ENCODE peak calls at places on chromosomes 4 and X, in four cellular contexts. One of them, this sample, is unnamed.

GRCh38 chr4:146370841-146371240 is 150.9 kb downstream of the SLC10A7 start:
- DNase-seq in aorta: no peak
- DNase-seq in mucosa of descending colon: no peak
- DNase-seq in heart left ventricle: no peak
- DNase-seq in this sample: no peak

GRCh38 chr4:148634476-148634875 is 192.3 kb upstream of the NR3C2 start:
- DNase-seq in aorta: no peak
- DNase-seq in mucosa of descending colon: no peak
- DNase-seq in heart left ventricle: no peak
- DNase-seq in this sample: no peak

GRCh38 chrX:7941390-7942042 is 14.3 kb upstream of the PNPLA4 start:
- DNase-seq in aorta: no peak
- DNase-seq in mucosa of descending colon: no peak
- DNase-seq in heart left ventricle: no peak
- DNase-seq in this sample: no peak

GRCh38 chrX:39728852-39729587 is 368.7 kb downstream of the BCOR start:
- DNase-seq in aorta: no peak
- DNase-seq in mucosa of descending colon: no peak
- DNase-seq in heart left ventricle: no peak
- DNase-seq in this sample: no peak

GRCh38 chrX:133574716-133575115 is 159.4 kb upstream of the GPC4 start:
- DNase-seq in aorta: no peak
- DNase-seq in mucosa of descending colon: no peak
- DNase-seq in heart left ventricle: no peak
- DNase-seq in this sample: no peak

GRCh38 chr4:163109967-163110366 is 56.7 kb downstream of the NAF1 start:
- DNase-seq in aorta: no peak
- DNase-seq in mucosa of descending colon: no peak
- DNase-seq in heart left ventricle: no peak
- DNase-seq in this sample: no peak

GRCh38 chr4:74540193-74540592 is 95.3 kb downstream of the AREG start:
- DNase-seq in aorta: no peak
- DNase-seq in mucosa of descending colon: no peak
- DNase-seq in heart left ventricle: no peak
- DNase-seq in this sample: no peak

GRCh38 chrX:39050427-39050826 is 249.2 kb downstream of the MID1IP1 start:
- DNase-seq in aorta: no peak
- DNase-seq in mucosa of descending colon: no peak
- DNase-seq in heart left ventricle: no peak
- DNase-seq in this sample: no peak

GRCh38 chrX:16970977-16971376 is 24.5 kb downstream of the REPS2 start:
- DNase-seq in aorta: no peak
- DNase-seq in mucosa of descending colon: no peak
- DNase-seq in heart left ventricle: no peak
- DNase-seq in this sample: no peak

GRCh38 chr4:146709956-146710355 is 71.3 kb downstream of the POU4F2 start:
- DNase-seq in aorta: no peak
- DNase-seq in mucosa of descending colon: no peak
- DNase-seq in heart left ventricle: no peak
- DNase-seq in this sample: no peak

GRCh38 chrX:55710701-55711100 is 6.8 kb upstream of the RRAGB start:
- DNase-seq in aorta: peak; percentile 62
- DNase-seq in mucosa of descending colon: no peak
- DNase-seq in heart left ventricle: peak; percentile 13
- DNase-seq in this sample: peak; percentile 60

GRCh38 chr4:123397276-123398150 is 918 bp downstream of the SPRY1 start:
- DNase-seq in aorta: peak; percentile 72
- DNase-seq in mucosa of descending colon: peak; percentile 74
- DNase-seq in heart left ventricle: peak; percentile 45
- DNase-seq in this sample: peak; percentile 83

GRCh38 chr4:7857238-7857701 is 82.4 kb downstream of the AFAP1 start:
- DNase-seq in aorta: no peak
- DNase-seq in mucosa of descending colon: no peak
- DNase-seq in heart left ventricle: peak; percentile 39
- DNase-seq in this sample: no peak

GRCh38 chrX:14802943-14803710 is 69.7 kb downstream of the FANCB start:
- DNase-seq in aorta: no peak
- DNase-seq in mucosa of descending colon: no peak
- DNase-seq in heart left ventricle: no peak
- DNase-seq in this sample: no peak

GRCh38 chr4:38236003-38236402 is 275.8 kb downstream of the PTTG2 start:
- DNase-seq in aorta: no peak
- DNase-seq in mucosa of descending colon: no peak
- DNase-seq in heart left ventricle: no peak
- DNase-seq in this sample: no peak

GRCh38 chr4:92299152-92299551 is 4.6 kb upstream of the GRID2 start:
- DNase-seq in aorta: no peak
- DNase-seq in mucosa of descending colon: no peak
- DNase-seq in heart left ventricle: no peak
- DNase-seq in this sample: no peak

GRCh38 chr4:82797591-82798081 is 960 bp downstream of the SCD5 start:
- DNase-seq in aorta: peak; percentile 49
- DNase-seq in mucosa of descending colon: no peak
- DNase-seq in heart left ventricle: peak; percentile 16
- DNase-seq in this sample: peak; percentile 82

GRCh38 chrX:47078129-47079043 is at the start of gene RGN:
- DNase-seq in aorta: peak; percentile 48
- DNase-seq in mucosa of descending colon: no peak
- DNase-seq in heart left ventricle: peak; percentile 22
- DNase-seq in this sample: peak; percentile 73
- H3K4me3 ChIP-seq in aorta: peak within 1 kb of the TSS; percentile 79
- H3K4me3 ChIP-seq in mucosa of descending colon: no peak within 1 kb of the TSS
- H3K4me3 ChIP-seq in heart left ventricle: no peak within 1 kb of the TSS
- H3K4me3 ChIP-seq in this sample: peak within 1 kb of the TSS; percentile 49

DNA sequence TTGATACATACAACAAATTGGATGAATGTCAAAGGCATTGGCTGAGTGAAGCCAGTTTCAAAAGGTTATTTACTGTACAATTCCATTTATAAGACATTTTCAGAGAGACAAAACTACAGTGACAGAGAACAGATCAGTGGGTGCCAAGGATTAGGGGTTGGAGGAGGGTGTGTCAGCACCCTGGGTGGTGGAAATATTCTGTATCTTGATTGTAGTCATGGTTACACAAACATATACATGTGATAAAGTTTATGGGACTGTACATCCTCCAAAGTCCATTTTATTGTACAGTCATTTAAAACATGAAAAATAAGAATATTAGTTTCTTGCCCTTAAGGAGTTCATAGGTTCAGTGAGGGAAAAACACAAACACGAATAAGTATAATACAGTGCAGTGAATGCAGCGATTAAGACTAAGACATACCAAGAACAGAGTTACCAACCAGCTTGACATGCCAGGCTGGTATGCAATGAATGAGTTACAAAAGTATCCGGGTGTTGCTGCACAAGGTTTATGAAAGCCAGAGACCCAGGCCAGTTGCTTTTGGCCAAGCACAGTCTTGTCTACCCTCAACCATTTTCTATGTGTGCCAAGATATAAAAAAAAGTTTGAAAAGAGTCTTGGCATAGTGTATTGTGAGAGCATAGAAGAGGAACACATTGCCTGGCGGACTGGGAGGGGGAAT is 123.6 kb downstream of the MSL3 start:
- DNase-seq in aorta: no peak
- DNase-seq in mucosa of descending colon: no peak
- DNase-seq in heart left ventricle: no peak
- DNase-seq in this sample: no peak
- H3K4me1 ChIP-seq in aorta: peaks cover 2% of the 10 kb centered on the region
- H3K4me1 ChIP-seq in mucosa of descending colon: no peaks in the 10 kb centered on the region
- H3K4me1 ChIP-seq in heart left ventricle: no peaks in the 10 kb centered on the region
- H3K4me1 ChIP-seq in this sample: no peaks in the 10 kb centered on the region

DNA sequence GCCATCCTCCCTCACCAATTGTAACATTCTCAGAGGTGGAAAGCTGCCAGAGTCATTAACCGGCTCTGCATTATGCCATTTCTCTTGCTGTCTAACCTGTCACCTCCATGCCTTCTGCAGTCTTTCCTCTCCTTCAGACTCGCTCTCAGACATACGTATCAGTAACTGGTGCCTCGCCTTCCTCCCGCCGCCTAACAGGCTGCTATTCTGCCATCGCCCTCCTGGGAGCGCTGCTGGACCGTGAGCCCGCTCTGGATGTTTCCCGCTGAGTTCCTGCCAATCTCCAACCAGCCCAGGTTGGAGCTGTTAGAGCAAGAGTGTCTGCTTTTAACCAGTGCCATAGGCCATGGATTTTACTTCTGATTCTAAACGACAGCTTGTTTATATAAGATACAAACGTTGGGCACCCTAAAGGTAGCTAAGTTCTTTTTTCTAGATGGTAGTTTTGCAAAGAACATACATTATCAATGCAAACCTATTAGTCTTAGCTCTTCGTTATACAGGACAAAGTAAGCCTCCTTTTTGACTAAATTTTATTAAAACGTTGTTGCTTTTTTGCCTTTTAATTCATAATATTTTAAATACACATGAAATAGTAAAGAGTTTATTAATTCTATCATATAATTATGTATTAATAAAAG is 59.5 kb upstream of the NEIL3 start:
- DNase-seq in aorta: peak; percentile 69
- DNase-seq in mucosa of descending colon: peak; percentile 65
- DNase-seq in heart left ventricle: peak; percentile 47
- DNase-seq in this sample: peak; percentile 85
- H3K4me3 ChIP-seq in aorta: no peak overlapping the region
- H3K4me3 ChIP-seq in mucosa of descending colon: no peak overlapping the region
- H3K4me3 ChIP-seq in heart left ventricle: no peak overlapping the region
- H3K4me3 ChIP-seq in this sample: no peak overlapping the region

GRCh38 chr4:26822546-26822945 is 38.1 kb upstream of the STIM2 start:
- DNase-seq in aorta: no peak
- DNase-seq in mucosa of descending colon: no peak
- DNase-seq in heart left ventricle: no peak
- DNase-seq in this sample: no peak

GRCh38 chr4:26821677-26822503 is 38.8 kb upstream of the STIM2 start:
- DNase-seq in aorta: no peak
- DNase-seq in mucosa of descending colon: no peak
- DNase-seq in heart left ventricle: no peak
- DNase-seq in this sample: no peak

GRCh38 chr4:26826721-26827120 is 33.9 kb upstream of the STIM2 start:
- DNase-seq in aorta: no peak
- DNase-seq in mucosa of descending colon: no peak
- DNase-seq in heart left ventricle: no peak
- DNase-seq in this sample: no peak

GRCh38 chr4:26820346-26820745 is 40.3 kb upstream of the STIM2 start:
- DNase-seq in aorta: no peak
- DNase-seq in mucosa of descending colon: no peak
- DNase-seq in heart left ventricle: no peak
- DNase-seq in this sample: no peak

DNA sequence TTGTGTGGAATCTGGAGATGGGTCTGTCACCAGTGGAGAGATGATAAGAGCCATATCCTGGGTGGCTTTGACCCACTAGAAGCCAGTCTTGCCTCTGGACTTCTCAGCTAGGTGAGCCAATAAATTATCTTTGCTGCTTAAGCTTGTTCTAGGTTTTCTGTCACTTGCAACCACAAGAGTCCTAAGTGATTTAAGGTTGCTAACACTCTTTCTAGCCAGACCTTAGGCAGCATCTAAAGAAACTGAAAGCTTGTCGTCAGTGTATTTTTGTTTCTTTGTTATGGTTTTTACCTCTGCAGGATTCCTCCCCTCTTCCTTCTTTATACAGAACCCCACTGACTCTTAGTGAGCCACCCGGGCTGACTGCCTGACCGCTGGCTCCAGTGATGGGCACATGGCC is 37.1 kb upstream of the STIM2 start:
- DNase-seq in aorta: no peak
- DNase-seq in mucosa of descending colon: no peak
- DNase-seq in heart left ventricle: no peak
- DNase-seq in this sample: no peak
- H3K4me1 ChIP-seq in aorta: no peaks in the 10 kb centered on the region
- H3K4me1 ChIP-seq in mucosa of descending colon: no peaks in the 10 kb centered on the region
- H3K4me1 ChIP-seq in heart left ventricle: peaks cover 10% of the 10 kb centered on the region
- H3K4me1 ChIP-seq in this sample: no peaks in the 10 kb centered on the region

DNA sequence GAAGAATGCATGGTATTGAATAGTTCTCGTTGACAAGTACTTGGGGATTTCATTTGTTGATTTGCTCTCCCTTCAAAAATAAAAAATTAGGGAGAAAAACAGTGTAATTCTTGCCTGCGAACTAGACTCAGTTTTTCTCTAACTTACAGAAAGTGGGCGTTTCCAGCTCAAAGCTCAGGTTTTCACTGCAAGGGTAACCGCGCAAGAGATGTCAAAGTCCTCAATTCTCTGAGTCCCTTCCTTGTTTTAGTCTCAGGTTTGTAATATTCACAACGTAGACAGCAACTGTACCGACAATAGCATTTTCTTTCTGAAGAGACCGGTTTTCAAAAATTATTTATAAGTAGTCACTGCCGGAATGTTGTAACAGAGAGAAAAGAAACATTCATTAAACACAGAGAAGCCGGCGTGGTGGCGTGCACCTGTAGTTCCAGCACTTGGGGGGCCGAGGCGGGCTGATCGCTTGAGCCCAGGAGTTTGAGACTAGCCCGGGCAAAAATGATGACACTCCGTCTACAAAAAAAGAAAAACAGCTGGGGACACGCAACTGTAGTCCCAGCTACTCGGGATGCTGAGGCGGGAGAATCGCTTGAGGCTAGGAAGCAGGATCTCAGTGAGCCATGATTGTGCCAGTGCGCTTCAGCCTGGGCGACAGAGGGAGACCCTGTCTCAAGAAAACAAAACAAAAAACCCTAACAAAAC is 771 bp downstream of the ZCCHC4 start:
- DNase-seq in aorta: no peak
- DNase-seq in mucosa of descending colon: no peak
- DNase-seq in heart left ventricle: no peak
- DNase-seq in this sample: no peak
- H3K4me3 ChIP-seq in aorta: peak overlapping the region; percentile 89
- H3K4me3 ChIP-seq in mucosa of descending colon: peak overlapping the region; percentile 50
- H3K4me3 ChIP-seq in heart left ventricle: peak overlapping the region; percentile 42
- H3K4me3 ChIP-seq in this sample: peak overlapping the region; percentile 92

DNA sequence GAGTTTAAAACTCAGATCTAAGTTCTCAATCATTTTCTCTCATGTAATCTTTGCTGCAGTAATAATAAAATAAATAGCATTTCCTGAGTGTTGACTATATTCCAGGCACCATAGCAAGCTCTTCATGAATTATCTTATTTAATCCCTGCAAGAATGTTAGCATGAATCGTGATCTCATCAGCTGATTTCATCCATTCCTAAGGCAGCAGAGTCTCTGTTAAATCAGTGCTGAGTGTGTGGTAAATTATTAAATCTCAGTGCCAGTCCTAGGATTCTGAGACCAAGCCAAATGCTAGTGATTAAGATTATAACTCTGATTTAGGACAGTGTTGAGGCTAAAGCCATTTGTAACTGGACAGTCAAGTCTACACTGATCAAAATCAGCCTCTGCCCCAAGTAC is 240.3 kb upstream of the TAPT1 start:
- DNase-seq in aorta: no peak
- DNase-seq in mucosa of descending colon: no peak
- DNase-seq in heart left ventricle: no peak
- DNase-seq in this sample: no peak
- H3K4me1 ChIP-seq in aorta: no peaks in the 10 kb centered on the region
- H3K4me1 ChIP-seq in mucosa of descending colon: no peaks in the 10 kb centered on the region
- H3K4me1 ChIP-seq in heart left ventricle: no peaks in the 10 kb centered on the region
- H3K4me1 ChIP-seq in this sample: peaks cover 7% of the 10 kb centered on the region

This sample was measured in kidney.